ENCODE peak calls at places on chromosomes 5 and 9, in four cellular contexts. Y is iPS-NIHi11, Q is heart right ventricle, T is Caki2. S is an unnamed sample.

GRCh38 chr5:74206571-74207550 is 433.7 kb downstream of the ENC1 start:
- DNase-seq in Y (peak), Q (peak), T (peak), S (no peak)

GRCh38 chr9:98899399-98900056 is 44.2 kb upstream of the COL15A1 start:
- DNase-seq in Y (no peak), Q (no peak), T (no peak), S (peak)

GRCh38 chr5:147835386-147835798 is 3.9 kb upstream of the SPINK1 start:
- DNase-seq in Y (no peak), Q (no peak), T (peak), S (no peak)

GRCh38 chr5:52776116-52776515 is 11.6 kb upstream of the ITGA1 start:
- DNase-seq in Y (no peak), Q (no peak), T (no peak), S (no peak)

GRCh38 chr5:12272389-12272788 is 368.1 kb upstream of the CTNND2 start:
- DNase-seq in Y (peak), Q (no peak), T (no peak), S (no peak)

GRCh38 chr5:72517961-72518690 is 10.9 kb upstream of the ZNF366 start:
- DNase-seq in Y (no peak), Q (peak), T (no peak), S (peak)

GRCh38 chr9:93288891-93289883 is 105.2 kb downstream of the WNK2 start:
- DNase-seq in Y (peak), Q (no peak), T (peak), S (no peak)

GRCh38 chr9:125634040-125634717 is 72.8 kb downstream of the MAPKAP1 start:
- DNase-seq in Y (no peak), Q (no peak), T (no peak), S (peak)

GRCh38 chr5:75366787-75367186 is 29.8 kb downstream of the HMGCR start:
- DNase-seq in Y (no peak), Q (no peak), T (no peak), S (no peak)

GRCh38 chr5:143501176-143501840 is 97.8 kb upstream of the NR3C1 start:
- DNase-seq in Y (no peak), Q (no peak), T (no peak), S (no peak)

GRCh38 chr5:140575309-140575708 is 10.7 kb downstream of the SLC35A4 start:
- DNase-seq in Y (peak), Q (peak), T (no peak), S (peak)

GRCh38 chr5:17379188-17379951 is 118.7 kb upstream of the TAF11L2 start:
- DNase-seq in Y (no peak), Q (no peak), T (no peak), S (no peak)

GRCh38 chr5:93791520-93791972 is 50.1 kb upstream of the POU5F2 start:
- DNase-seq in Y (no peak), Q (no peak), T (no peak), S (peak)

GRCh38 chr5:15992918-15993317 is 186.7 kb downstream of the MARCHF11 start:
- DNase-seq in Y (no peak), Q (no peak), T (peak), S (no peak)

GRCh38 chr9:34638138-34638445 is 505 bp upstream of the SIGMAR1 start:
- DNase-seq in Y (no peak), Q (no peak), T (no peak), S (no peak)

S was measured in KBM-7.